ENCODE peak calls at places on chromosomes 4 and X, in nine cellular contexts. One of them, this sample, is unnamed.

GRCh38 chr4:72319596-72319995 is 249.4 kb downstream of the ADAMTS3 start:
- DNase-seq in lower leg skin: no peak
- DNase-seq in ascending aorta: no peak
- DNase-seq in kidney epithelial cell: peak
- DNase-seq in fibroblast of pulmonary artery: peak
- DNase-seq in hepatocyte: no peak
- DNase-seq in astrocyte of the cerebellum: peak
- DNase-seq in cardiac muscle cell: peak
- DNase-seq in ovary: no peak
- DNase-seq in this sample: no peak

GRCh38 chr4:110196206-110196870 is 2.1 kb downstream of the ELOVL6 start:
- DNase-seq in lower leg skin: peak
- DNase-seq in ascending aorta: peak
- DNase-seq in kidney epithelial cell: no peak
- DNase-seq in fibroblast of pulmonary artery: no peak
- DNase-seq in hepatocyte: peak
- DNase-seq in astrocyte of the cerebellum: no peak
- DNase-seq in cardiac muscle cell: peak
- DNase-seq in ovary: peak
- DNase-seq in this sample: peak

GRCh38 chr4:187666634-187667033 is 328.9 kb upstream of the ZFP42 start:
- DNase-seq in lower leg skin: peak
- DNase-seq in ascending aorta: no peak
- DNase-seq in kidney epithelial cell: no peak
- DNase-seq in fibroblast of pulmonary artery: no peak
- DNase-seq in hepatocyte: peak
- DNase-seq in astrocyte of the cerebellum: no peak
- DNase-seq in cardiac muscle cell: no peak
- DNase-seq in ovary: no peak
- DNase-seq in this sample: no peak

GRCh38 chr4:112327950-112328349 is 30.8 kb downstream of the ALPK1 start:
- DNase-seq in lower leg skin: no peak
- DNase-seq in ascending aorta: no peak
- DNase-seq in kidney epithelial cell: peak
- DNase-seq in fibroblast of pulmonary artery: peak
- DNase-seq in hepatocyte: peak
- DNase-seq in astrocyte of the cerebellum: peak
- DNase-seq in cardiac muscle cell: peak
- DNase-seq in ovary: no peak
- DNase-seq in this sample: peak

GRCh38 chr4:107856901-107857300 is 32.2 kb downstream of the SGMS2 start:
- DNase-seq in lower leg skin: no peak
- DNase-seq in ascending aorta: no peak
- DNase-seq in kidney epithelial cell: no peak
- DNase-seq in fibroblast of pulmonary artery: no peak
- DNase-seq in hepatocyte: no peak
- DNase-seq in astrocyte of the cerebellum: no peak
- DNase-seq in cardiac muscle cell: no peak
- DNase-seq in ovary: no peak
- DNase-seq in this sample: no peak

GRCh38 chr4:176782794-176783193 is 9.9 kb downstream of the VEGFC start:
- DNase-seq in lower leg skin: no peak
- DNase-seq in ascending aorta: no peak
- DNase-seq in kidney epithelial cell: no peak
- DNase-seq in fibroblast of pulmonary artery: no peak
- DNase-seq in hepatocyte: no peak
- DNase-seq in astrocyte of the cerebellum: no peak
- DNase-seq in cardiac muscle cell: no peak
- DNase-seq in ovary: no peak
- DNase-seq in this sample: no peak

GRCh38 chr4:83083925-83084475 is 30.5 kb downstream of the PLAC8 start:
- DNase-seq in lower leg skin: no peak
- DNase-seq in ascending aorta: no peak
- DNase-seq in kidney epithelial cell: no peak
- DNase-seq in fibroblast of pulmonary artery: peak
- DNase-seq in hepatocyte: no peak
- DNase-seq in astrocyte of the cerebellum: no peak
- DNase-seq in cardiac muscle cell: peak
- DNase-seq in ovary: no peak
- DNase-seq in this sample: no peak

GRCh38 chr4:137967480-137968190 is 274.5 kb downstream of the SLC7A11 start:
- DNase-seq in lower leg skin: no peak
- DNase-seq in ascending aorta: no peak
- DNase-seq in kidney epithelial cell: no peak
- DNase-seq in fibroblast of pulmonary artery: no peak
- DNase-seq in hepatocyte: no peak
- DNase-seq in astrocyte of the cerebellum: no peak
- DNase-seq in cardiac muscle cell: no peak
- DNase-seq in ovary: no peak
- DNase-seq in this sample: no peak

GRCh38 chrX:8887004-8887403 is 85.8 kb upstream of the FAM9A start:
- DNase-seq in lower leg skin: no peak
- DNase-seq in ascending aorta: no peak
- DNase-seq in kidney epithelial cell: no peak
- DNase-seq in fibroblast of pulmonary artery: no peak
- DNase-seq in hepatocyte: no peak
- DNase-seq in astrocyte of the cerebellum: no peak
- DNase-seq in cardiac muscle cell: no peak
- DNase-seq in ovary: no peak
- DNase-seq in this sample: no peak

GRCh38 chr4:5079581-5079980 is 28.3 kb downstream of the STK32B start:
- DNase-seq in lower leg skin: no peak
- DNase-seq in ascending aorta: no peak
- DNase-seq in kidney epithelial cell: no peak
- DNase-seq in fibroblast of pulmonary artery: no peak
- DNase-seq in hepatocyte: no peak
- DNase-seq in astrocyte of the cerebellum: peak
- DNase-seq in cardiac muscle cell: no peak
- DNase-seq in ovary: no peak
- DNase-seq in this sample: no peak

GRCh38 chr4:184861047-184861446 is 35.3 kb upstream of the ACSL1 start:
- DNase-seq in lower leg skin: no peak
- DNase-seq in ascending aorta: no peak
- DNase-seq in kidney epithelial cell: no peak
- DNase-seq in fibroblast of pulmonary artery: no peak
- DNase-seq in hepatocyte: no peak
- DNase-seq in astrocyte of the cerebellum: no peak
- DNase-seq in cardiac muscle cell: no peak
- DNase-seq in ovary: no peak
- DNase-seq in this sample: no peak

GRCh38 chr4:181957088-181957487 is 286.1 kb upstream of the TENM3 start:
- DNase-seq in lower leg skin: no peak
- DNase-seq in ascending aorta: no peak
- DNase-seq in kidney epithelial cell: peak
- DNase-seq in fibroblast of pulmonary artery: peak
- DNase-seq in hepatocyte: no peak
- DNase-seq in astrocyte of the cerebellum: peak
- DNase-seq in cardiac muscle cell: peak
- DNase-seq in ovary: no peak
- DNase-seq in this sample: no peak

GRCh38 chr4:119297795-119298194 is 24.1 kb downstream of the FABP2 start:
- DNase-seq in lower leg skin: no peak
- DNase-seq in ascending aorta: no peak
- DNase-seq in kidney epithelial cell: no peak
- DNase-seq in fibroblast of pulmonary artery: no peak
- DNase-seq in hepatocyte: no peak
- DNase-seq in astrocyte of the cerebellum: no peak
- DNase-seq in cardiac muscle cell: no peak
- DNase-seq in ovary: no peak
- DNase-seq in this sample: no peak

GRCh38 chr4:165403667-165404066 is 24.9 kb downstream of the CPE start:
- DNase-seq in lower leg skin: no peak
- DNase-seq in ascending aorta: no peak
- DNase-seq in kidney epithelial cell: no peak
- DNase-seq in fibroblast of pulmonary artery: no peak
- DNase-seq in hepatocyte: no peak
- DNase-seq in astrocyte of the cerebellum: no peak
- DNase-seq in cardiac muscle cell: no peak
- DNase-seq in ovary: no peak
- DNase-seq in this sample: no peak

GRCh38 chr4:140720387-140721087 is 35.6 kb downstream of the TBC1D9 start:
- DNase-seq in lower leg skin: no peak
- DNase-seq in ascending aorta: no peak
- DNase-seq in kidney epithelial cell: no peak
- DNase-seq in fibroblast of pulmonary artery: no peak
- DNase-seq in hepatocyte: no peak
- DNase-seq in astrocyte of the cerebellum: no peak
- DNase-seq in cardiac muscle cell: no peak
- DNase-seq in ovary: no peak
- DNase-seq in this sample: no peak

GRCh38 chr4:151325320-151326246 is at the start of gene SH3D19:
- DNase-seq in lower leg skin: peak
- DNase-seq in ascending aorta: peak
- DNase-seq in kidney epithelial cell: no peak
- DNase-seq in fibroblast of pulmonary artery: peak
- DNase-seq in hepatocyte: peak
- DNase-seq in astrocyte of the cerebellum: no peak
- DNase-seq in cardiac muscle cell: peak
- DNase-seq in ovary: peak
- DNase-seq in this sample: no peak
- TF ChIP-seq CTCF in lower leg skin: no peak
- TF ChIP-seq CTCF in ascending aorta: no peak
- TF ChIP-seq CTCF in kidney epithelial cell: no peak
- TF ChIP-seq CTCF in fibroblast of pulmonary artery: no peak
- TF ChIP-seq CTCF in hepatocyte: no peak
- TF ChIP-seq CTCF in astrocyte of the cerebellum: no peak
- TF ChIP-seq CTCF in cardiac muscle cell: no peak
- TF ChIP-seq CTCF in ovary: no peak
- TF ChIP-seq CTCF in this sample: no peak

DNA sequence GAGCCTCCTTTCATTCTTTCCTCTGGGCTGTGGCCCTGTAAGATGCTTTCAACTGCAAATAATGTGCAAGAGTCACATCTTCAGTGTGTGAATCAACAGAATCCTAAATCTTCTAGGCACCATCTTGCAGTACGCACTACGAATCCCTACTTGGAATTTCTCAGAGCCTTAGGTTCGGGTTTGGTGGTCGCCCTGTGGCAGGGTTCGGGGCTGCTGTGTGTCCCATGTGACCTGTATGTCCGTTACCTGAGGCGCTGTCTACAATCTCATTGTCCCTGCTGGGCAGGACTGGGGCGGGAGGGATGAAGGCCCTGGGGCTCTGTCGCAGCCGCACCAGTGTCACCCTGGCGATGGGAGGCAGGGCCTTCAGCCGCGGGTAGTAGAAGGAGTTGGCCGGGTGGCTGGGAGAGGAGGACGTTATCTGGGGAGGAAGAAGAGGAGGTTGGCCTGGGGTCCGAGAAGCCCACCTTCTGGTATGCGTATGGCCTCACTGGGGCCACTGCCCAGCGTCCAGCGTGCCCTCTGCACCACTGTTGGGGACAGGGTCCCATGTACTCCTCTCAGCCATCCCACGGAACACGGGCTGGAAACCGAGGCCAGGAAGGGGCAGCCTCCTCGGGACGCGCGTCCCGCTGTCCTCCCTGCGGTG is 2.1 kb downstream of the SPON2 start:
- DNase-seq in lower leg skin: no peak
- DNase-seq in ascending aorta: no peak
- DNase-seq in kidney epithelial cell: no peak
- DNase-seq in fibroblast of pulmonary artery: no peak
- DNase-seq in hepatocyte: no peak
- DNase-seq in astrocyte of the cerebellum: no peak
- DNase-seq in cardiac muscle cell: no peak
- DNase-seq in ovary: peak
- DNase-seq in this sample: no peak
- H3K4me3 ChIP-seq in lower leg skin: no peak
- H3K4me3 ChIP-seq in ascending aorta: no peak
- H3K4me3 ChIP-seq in kidney epithelial cell: no peak
- H3K4me3 ChIP-seq in fibroblast of pulmonary artery: peak
- H3K4me3 ChIP-seq in hepatocyte: no peak
- H3K4me3 ChIP-seq in astrocyte of the cerebellum: no peak
- H3K4me3 ChIP-seq in cardiac muscle cell: no peak
- H3K4me3 ChIP-seq in ovary: no peak
- H3K4me3 ChIP-seq in this sample: no peak

DNA sequence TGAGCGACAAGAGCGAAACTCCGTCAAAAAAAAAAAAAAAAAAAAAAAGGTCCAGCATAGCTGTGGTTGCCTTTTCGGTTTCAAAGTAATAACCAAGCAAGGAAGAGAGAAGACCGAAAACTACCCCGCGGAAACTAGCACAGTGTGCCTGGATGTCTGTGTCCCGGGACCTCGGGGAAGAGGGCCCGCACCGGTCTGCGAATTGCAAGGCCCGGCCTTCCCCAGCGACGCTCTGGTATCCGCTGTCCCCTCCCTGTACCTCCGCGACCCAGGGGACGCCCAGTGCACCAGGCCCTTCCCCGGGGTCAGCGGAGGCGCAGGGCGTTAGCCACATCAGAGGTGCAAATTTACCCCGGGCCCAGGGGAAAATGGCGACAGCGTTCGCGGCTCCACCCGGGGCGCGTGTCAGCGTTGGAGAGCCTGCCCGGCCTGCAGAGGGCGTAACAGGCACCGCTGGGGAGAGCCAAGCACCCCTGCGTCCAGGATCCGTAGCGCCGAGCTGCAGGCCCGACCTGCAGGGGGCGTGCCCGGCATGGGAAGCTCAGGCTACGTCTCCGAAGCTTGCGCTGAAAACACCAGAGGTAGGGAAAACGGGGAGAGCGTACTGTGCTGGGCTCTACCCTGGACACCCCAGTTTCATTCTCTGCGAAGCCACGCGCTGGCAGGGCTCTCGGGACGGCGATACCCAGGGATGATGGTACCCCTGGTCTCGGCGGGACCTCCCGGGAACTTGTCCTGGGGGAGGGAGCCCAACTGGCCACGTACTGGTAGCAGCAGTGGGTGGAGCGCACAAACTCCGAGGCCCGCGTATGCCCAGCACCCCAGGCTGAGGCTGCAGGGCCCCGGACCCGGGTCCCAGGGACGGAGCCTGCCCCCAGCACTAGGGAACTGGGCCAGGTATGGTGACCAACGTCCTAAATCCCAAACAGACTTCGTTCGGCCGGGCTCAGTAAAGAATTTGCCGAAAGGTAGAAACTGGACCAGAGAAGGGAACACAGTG is 16.2 kb downstream of the NKX6-1 start:
- DNase-seq in lower leg skin: no peak
- DNase-seq in ascending aorta: no peak
- DNase-seq in kidney epithelial cell: no peak
- DNase-seq in fibroblast of pulmonary artery: peak
- DNase-seq in hepatocyte: no peak
- DNase-seq in astrocyte of the cerebellum: no peak
- DNase-seq in cardiac muscle cell: peak
- DNase-seq in ovary: no peak
- DNase-seq in this sample: no peak
- TF ChIP-seq CTCF in lower leg skin: no peak
- TF ChIP-seq CTCF in ascending aorta: peak
- TF ChIP-seq CTCF in kidney epithelial cell: peak
- TF ChIP-seq CTCF in fibroblast of pulmonary artery: peak
- TF ChIP-seq CTCF in hepatocyte: peak
- TF ChIP-seq CTCF in astrocyte of the cerebellum: peak
- TF ChIP-seq CTCF in cardiac muscle cell: peak
- TF ChIP-seq CTCF in ovary: no peak
- TF ChIP-seq CTCF in this sample: peak

DNA sequence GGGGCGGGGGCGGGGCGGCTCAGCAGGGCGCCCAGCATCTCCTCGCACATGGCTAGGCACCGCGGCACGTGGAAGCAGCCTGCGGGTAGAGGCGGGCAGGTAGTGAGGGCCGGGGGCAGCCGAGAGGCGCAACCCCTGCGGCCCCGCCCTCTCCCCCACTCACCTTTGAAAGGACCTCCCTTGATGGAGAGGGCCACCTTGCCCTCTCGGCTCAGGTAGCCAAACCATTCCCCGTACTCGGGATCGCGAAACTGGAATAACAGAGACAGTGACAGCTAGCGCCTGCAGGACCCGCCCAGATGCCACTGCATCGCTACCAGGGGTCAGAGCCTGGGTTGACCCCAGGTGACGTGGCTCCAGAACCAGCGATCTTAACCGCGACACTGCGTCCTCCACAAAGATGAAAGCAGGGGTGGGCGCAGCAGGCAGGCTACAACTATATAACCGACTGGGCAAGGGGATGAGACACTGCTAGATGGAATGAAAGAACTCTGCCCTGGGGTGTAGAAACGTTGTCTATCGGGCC is 552 bp upstream of the NAA10 start:
- DNase-seq in lower leg skin: no peak
- DNase-seq in ascending aorta: no peak
- DNase-seq in kidney epithelial cell: no peak
- DNase-seq in fibroblast of pulmonary artery: no peak
- DNase-seq in hepatocyte: no peak
- DNase-seq in astrocyte of the cerebellum: no peak
- DNase-seq in cardiac muscle cell: no peak
- DNase-seq in ovary: peak
- DNase-seq in this sample: no peak
- H3K4me3 ChIP-seq in lower leg skin: no peak
- H3K4me3 ChIP-seq in ascending aorta: peak
- H3K4me3 ChIP-seq in kidney epithelial cell: peak
- H3K4me3 ChIP-seq in fibroblast of pulmonary artery: peak
- H3K4me3 ChIP-seq in hepatocyte: no peak
- H3K4me3 ChIP-seq in astrocyte of the cerebellum: peak
- H3K4me3 ChIP-seq in cardiac muscle cell: peak
- H3K4me3 ChIP-seq in ovary: peak
- H3K4me3 ChIP-seq in this sample: peak

This sample was measured in HFF-Myc.